ENCODE peak calls at places on chromosomes 1 and 21, in ten cellular contexts. One of them, this sample, is unnamed.

GRCh38 chr1:62906428-62906886 is 122.5 kb downstream of the ATG4C start:
- DNase-seq in GF-D8: no peak
- DNase-seq in fibroblast of pulmonary artery: peak; percentile 26
- DNase-seq in NCI-H345: peak; percentile 36
- DNase-seq in activated CD4-positive, alpha-beta T cell treated with anti-CD3 and anti-CD28 coated beads, Interleukin-2, amount 50 U/mL, for 24 hours: no peak
- DNase-seq in stimulated activated naive B cell treated with anti-CD40 and anti-IgM and Interleukin-4, amounts not matched to agents 10 μg/mL and 1 μg/mL and 100 μg/mL, for 72 hours: no peak
- DNase-seq in activated naive CD8-positive, alpha-beta T cell treated with anti-CD3 and anti-CD28 coated beads for 36 hours: no peak
- DNase-seq in NCI-H2227 treated with DMSO at 0.1 percent for 48 hours: no peak
- DNase-seq in cardiac fibroblast: peak; percentile 15
- DNase-seq in endodermal cell: peak; percentile 72
- DNase-seq in this sample: peak; percentile 9

GRCh38 chr1:7432102-7432895 is 338.8 kb upstream of the VAMP3 start:
- DNase-seq in GF-D8: no peak
- DNase-seq in fibroblast of pulmonary artery: no peak
- DNase-seq in NCI-H345: no peak
- DNase-seq in activated CD4-positive, alpha-beta T cell treated with anti-CD3 and anti-CD28 coated beads, Interleukin-2, amount 50 U/mL, for 24 hours: no peak
- DNase-seq in stimulated activated naive B cell treated with anti-CD40 and anti-IgM and Interleukin-4, amounts not matched to agents 10 μg/mL and 1 μg/mL and 100 μg/mL, for 72 hours: no peak
- DNase-seq in activated naive CD8-positive, alpha-beta T cell treated with anti-CD3 and anti-CD28 coated beads for 36 hours: no peak
- DNase-seq in NCI-H2227 treated with DMSO at 0.1 percent for 48 hours: no peak
- DNase-seq in cardiac fibroblast: no peak
- DNase-seq in endodermal cell: no peak
- DNase-seq in this sample: no peak

GRCh38 chr1:1058088-1058905 is 15.8 kb downstream of the RNF223 start:
- DNase-seq in GF-D8: no peak
- DNase-seq in fibroblast of pulmonary artery: no peak
- DNase-seq in NCI-H345: no peak
- DNase-seq in activated CD4-positive, alpha-beta T cell treated with anti-CD3 and anti-CD28 coated beads, Interleukin-2, amount 50 U/mL, for 24 hours: no peak
- DNase-seq in stimulated activated naive B cell treated with anti-CD40 and anti-IgM and Interleukin-4, amounts not matched to agents 10 μg/mL and 1 μg/mL and 100 μg/mL, for 72 hours: no peak
- DNase-seq in activated naive CD8-positive, alpha-beta T cell treated with anti-CD3 and anti-CD28 coated beads for 36 hours: no peak
- DNase-seq in NCI-H2227 treated with DMSO at 0.1 percent for 48 hours: no peak
- DNase-seq in cardiac fibroblast: no peak
- DNase-seq in endodermal cell: peak; percentile 64
- DNase-seq in this sample: no peak

GRCh38 chr1:169051171-169051570 is 55.3 kb upstream of the ATP1B1 start:
- DNase-seq in GF-D8: no peak
- DNase-seq in fibroblast of pulmonary artery: no peak
- DNase-seq in NCI-H345: no peak
- DNase-seq in activated CD4-positive, alpha-beta T cell treated with anti-CD3 and anti-CD28 coated beads, Interleukin-2, amount 50 U/mL, for 24 hours: no peak
- DNase-seq in stimulated activated naive B cell treated with anti-CD40 and anti-IgM and Interleukin-4, amounts not matched to agents 10 μg/mL and 1 μg/mL and 100 μg/mL, for 72 hours: no peak
- DNase-seq in activated naive CD8-positive, alpha-beta T cell treated with anti-CD3 and anti-CD28 coated beads for 36 hours: no peak
- DNase-seq in NCI-H2227 treated with DMSO at 0.1 percent for 48 hours: no peak
- DNase-seq in cardiac fibroblast: no peak
- DNase-seq in endodermal cell: no peak
- DNase-seq in this sample: no peak

GRCh38 chr1:56137829-56138505 is 441.4 kb downstream of the PLPP3 start:
- DNase-seq in GF-D8: no peak
- DNase-seq in fibroblast of pulmonary artery: peak; percentile 53
- DNase-seq in NCI-H345: no peak
- DNase-seq in activated CD4-positive, alpha-beta T cell treated with anti-CD3 and anti-CD28 coated beads, Interleukin-2, amount 50 U/mL, for 24 hours: no peak
- DNase-seq in stimulated activated naive B cell treated with anti-CD40 and anti-IgM and Interleukin-4, amounts not matched to agents 10 μg/mL and 1 μg/mL and 100 μg/mL, for 72 hours: no peak
- DNase-seq in activated naive CD8-positive, alpha-beta T cell treated with anti-CD3 and anti-CD28 coated beads for 36 hours: no peak
- DNase-seq in NCI-H2227 treated with DMSO at 0.1 percent for 48 hours: no peak
- DNase-seq in cardiac fibroblast: peak; percentile 31
- DNase-seq in endodermal cell: no peak
- DNase-seq in this sample: no peak

GRCh38 chr1:77652970-77653516 is 29.4 kb downstream of the ZZZ3 start:
- DNase-seq in GF-D8: no peak
- DNase-seq in fibroblast of pulmonary artery: no peak
- DNase-seq in NCI-H345: no peak
- DNase-seq in activated CD4-positive, alpha-beta T cell treated with anti-CD3 and anti-CD28 coated beads, Interleukin-2, amount 50 U/mL, for 24 hours: no peak
- DNase-seq in stimulated activated naive B cell treated with anti-CD40 and anti-IgM and Interleukin-4, amounts not matched to agents 10 μg/mL and 1 μg/mL and 100 μg/mL, for 72 hours: no peak
- DNase-seq in activated naive CD8-positive, alpha-beta T cell treated with anti-CD3 and anti-CD28 coated beads for 36 hours: no peak
- DNase-seq in NCI-H2227 treated with DMSO at 0.1 percent for 48 hours: no peak
- DNase-seq in cardiac fibroblast: no peak
- DNase-seq in endodermal cell: no peak
- DNase-seq in this sample: no peak

GRCh38 chr1:212315907-212316306 is 30.7 kb downstream of the PPP2R5A start:
- DNase-seq in GF-D8: no peak
- DNase-seq in fibroblast of pulmonary artery: peak; percentile 46
- DNase-seq in NCI-H345: no peak
- DNase-seq in activated CD4-positive, alpha-beta T cell treated with anti-CD3 and anti-CD28 coated beads, Interleukin-2, amount 50 U/mL, for 24 hours: no peak
- DNase-seq in stimulated activated naive B cell treated with anti-CD40 and anti-IgM and Interleukin-4, amounts not matched to agents 10 μg/mL and 1 μg/mL and 100 μg/mL, for 72 hours: no peak
- DNase-seq in activated naive CD8-positive, alpha-beta T cell treated with anti-CD3 and anti-CD28 coated beads for 36 hours: no peak
- DNase-seq in NCI-H2227 treated with DMSO at 0.1 percent for 48 hours: no peak
- DNase-seq in cardiac fibroblast: peak; percentile 43
- DNase-seq in endodermal cell: peak; percentile 89
- DNase-seq in this sample: peak; percentile 46

GRCh38 chr1:68230901-68231626 is 1.3 kb downstream of the WLS start:
- DNase-seq in GF-D8: no peak
- DNase-seq in fibroblast of pulmonary artery: peak; percentile 18
- DNase-seq in NCI-H345: no peak
- DNase-seq in activated CD4-positive, alpha-beta T cell treated with anti-CD3 and anti-CD28 coated beads, Interleukin-2, amount 50 U/mL, for 24 hours: no peak
- DNase-seq in stimulated activated naive B cell treated with anti-CD40 and anti-IgM and Interleukin-4, amounts not matched to agents 10 μg/mL and 1 μg/mL and 100 μg/mL, for 72 hours: no peak
- DNase-seq in activated naive CD8-positive, alpha-beta T cell treated with anti-CD3 and anti-CD28 coated beads for 36 hours: no peak
- DNase-seq in NCI-H2227 treated with DMSO at 0.1 percent for 48 hours: no peak
- DNase-seq in cardiac fibroblast: no peak
- DNase-seq in endodermal cell: peak; percentile 62
- DNase-seq in this sample: no peak

GRCh38 chr21:15848632-15849031 is 118.8 kb downstream of the USP25 start:
- DNase-seq in GF-D8: no peak
- DNase-seq in fibroblast of pulmonary artery: peak; percentile 22
- DNase-seq in NCI-H345: no peak
- DNase-seq in activated CD4-positive, alpha-beta T cell treated with anti-CD3 and anti-CD28 coated beads, Interleukin-2, amount 50 U/mL, for 24 hours: no peak
- DNase-seq in stimulated activated naive B cell treated with anti-CD40 and anti-IgM and Interleukin-4, amounts not matched to agents 10 μg/mL and 1 μg/mL and 100 μg/mL, for 72 hours: no peak
- DNase-seq in activated naive CD8-positive, alpha-beta T cell treated with anti-CD3 and anti-CD28 coated beads for 36 hours: no peak
- DNase-seq in NCI-H2227 treated with DMSO at 0.1 percent for 48 hours: no peak
- DNase-seq in cardiac fibroblast: no peak
- DNase-seq in endodermal cell: no peak
- DNase-seq in this sample: no peak

GRCh38 chr1:171844381-171844780 is 3.1 kb downstream of the DNM3 start:
- DNase-seq in GF-D8: no peak
- DNase-seq in fibroblast of pulmonary artery: no peak
- DNase-seq in NCI-H345: no peak
- DNase-seq in activated CD4-positive, alpha-beta T cell treated with anti-CD3 and anti-CD28 coated beads, Interleukin-2, amount 50 U/mL, for 24 hours: no peak
- DNase-seq in stimulated activated naive B cell treated with anti-CD40 and anti-IgM and Interleukin-4, amounts not matched to agents 10 μg/mL and 1 μg/mL and 100 μg/mL, for 72 hours: no peak
- DNase-seq in activated naive CD8-positive, alpha-beta T cell treated with anti-CD3 and anti-CD28 coated beads for 36 hours: no peak
- DNase-seq in NCI-H2227 treated with DMSO at 0.1 percent for 48 hours: no peak
- DNase-seq in cardiac fibroblast: no peak
- DNase-seq in endodermal cell: no peak
- DNase-seq in this sample: no peak

GRCh38 chr1:231866392-231867331 is 240.1 kb downstream of the DISC1 start:
- DNase-seq in GF-D8: no peak
- DNase-seq in fibroblast of pulmonary artery: peak; percentile 76
- DNase-seq in NCI-H345: peak; percentile 54
- DNase-seq in activated CD4-positive, alpha-beta T cell treated with anti-CD3 and anti-CD28 coated beads, Interleukin-2, amount 50 U/mL, for 24 hours: peak; percentile 25
- DNase-seq in stimulated activated naive B cell treated with anti-CD40 and anti-IgM and Interleukin-4, amounts not matched to agents 10 μg/mL and 1 μg/mL and 100 μg/mL, for 72 hours: no peak
- DNase-seq in activated naive CD8-positive, alpha-beta T cell treated with anti-CD3 and anti-CD28 coated beads for 36 hours: peak; percentile 46
- DNase-seq in NCI-H2227 treated with DMSO at 0.1 percent for 48 hours: peak; percentile 34
- DNase-seq in cardiac fibroblast: peak; percentile 76
- DNase-seq in endodermal cell: peak; percentile 84
- DNase-seq in this sample: peak; percentile 46

GRCh38 chr1:10288059-10288615 is 77.8 kb downstream of the KIF1B start:
- DNase-seq in GF-D8: no peak
- DNase-seq in fibroblast of pulmonary artery: no peak
- DNase-seq in NCI-H345: no peak
- DNase-seq in activated CD4-positive, alpha-beta T cell treated with anti-CD3 and anti-CD28 coated beads, Interleukin-2, amount 50 U/mL, for 24 hours: no peak
- DNase-seq in stimulated activated naive B cell treated with anti-CD40 and anti-IgM and Interleukin-4, amounts not matched to agents 10 μg/mL and 1 μg/mL and 100 μg/mL, for 72 hours: no peak
- DNase-seq in activated naive CD8-positive, alpha-beta T cell treated with anti-CD3 and anti-CD28 coated beads for 36 hours: no peak
- DNase-seq in NCI-H2227 treated with DMSO at 0.1 percent for 48 hours: no peak
- DNase-seq in cardiac fibroblast: no peak
- DNase-seq in endodermal cell: no peak
- DNase-seq in this sample: no peak

GRCh38 chr1:19432943-19433609 is 52.3 kb downstream of the CAPZB start:
- DNase-seq in GF-D8: no peak
- DNase-seq in fibroblast of pulmonary artery: no peak
- DNase-seq in NCI-H345: no peak
- DNase-seq in activated CD4-positive, alpha-beta T cell treated with anti-CD3 and anti-CD28 coated beads, Interleukin-2, amount 50 U/mL, for 24 hours: no peak
- DNase-seq in stimulated activated naive B cell treated with anti-CD40 and anti-IgM and Interleukin-4, amounts not matched to agents 10 μg/mL and 1 μg/mL and 100 μg/mL, for 72 hours: no peak
- DNase-seq in activated naive CD8-positive, alpha-beta T cell treated with anti-CD3 and anti-CD28 coated beads for 36 hours: no peak
- DNase-seq in NCI-H2227 treated with DMSO at 0.1 percent for 48 hours: peak; percentile 56
- DNase-seq in cardiac fibroblast: no peak
- DNase-seq in endodermal cell: no peak
- DNase-seq in this sample: no peak

GRCh38 chr1:211944733-211945500 is 90.4 kb downstream of the INTS7 start:
- DNase-seq in GF-D8: no peak
- DNase-seq in fibroblast of pulmonary artery: peak; percentile 41
- DNase-seq in NCI-H345: no peak
- DNase-seq in activated CD4-positive, alpha-beta T cell treated with anti-CD3 and anti-CD28 coated beads, Interleukin-2, amount 50 U/mL, for 24 hours: no peak
- DNase-seq in stimulated activated naive B cell treated with anti-CD40 and anti-IgM and Interleukin-4, amounts not matched to agents 10 μg/mL and 1 μg/mL and 100 μg/mL, for 72 hours: no peak
- DNase-seq in activated naive CD8-positive, alpha-beta T cell treated with anti-CD3 and anti-CD28 coated beads for 36 hours: no peak
- DNase-seq in NCI-H2227 treated with DMSO at 0.1 percent for 48 hours: peak; percentile 29
- DNase-seq in cardiac fibroblast: peak; percentile 55
- DNase-seq in endodermal cell: peak; percentile 84
- DNase-seq in this sample: no peak

GRCh38 chr1:30374400-30375070 is 348.9 kb downstream of the MATN1 start:
- DNase-seq in GF-D8: no peak
- DNase-seq in fibroblast of pulmonary artery: no peak
- DNase-seq in NCI-H345: no peak
- DNase-seq in activated CD4-positive, alpha-beta T cell treated with anti-CD3 and anti-CD28 coated beads, Interleukin-2, amount 50 U/mL, for 24 hours: no peak
- DNase-seq in stimulated activated naive B cell treated with anti-CD40 and anti-IgM and Interleukin-4, amounts not matched to agents 10 μg/mL and 1 μg/mL and 100 μg/mL, for 72 hours: no peak
- DNase-seq in activated naive CD8-positive, alpha-beta T cell treated with anti-CD3 and anti-CD28 coated beads for 36 hours: no peak
- DNase-seq in NCI-H2227 treated with DMSO at 0.1 percent for 48 hours: no peak
- DNase-seq in cardiac fibroblast: no peak
- DNase-seq in endodermal cell: peak; percentile 22
- DNase-seq in this sample: no peak

GRCh38 chr1:38784452-38785284 is 74.9 kb downstream of the RRAGC start:
- DNase-seq in GF-D8: no peak
- DNase-seq in fibroblast of pulmonary artery: no peak
- DNase-seq in NCI-H345: no peak
- DNase-seq in activated CD4-positive, alpha-beta T cell treated with anti-CD3 and anti-CD28 coated beads, Interleukin-2, amount 50 U/mL, for 24 hours: no peak
- DNase-seq in stimulated activated naive B cell treated with anti-CD40 and anti-IgM and Interleukin-4, amounts not matched to agents 10 μg/mL and 1 μg/mL and 100 μg/mL, for 72 hours: no peak
- DNase-seq in activated naive CD8-positive, alpha-beta T cell treated with anti-CD3 and anti-CD28 coated beads for 36 hours: no peak
- DNase-seq in NCI-H2227 treated with DMSO at 0.1 percent for 48 hours: no peak
- DNase-seq in cardiac fibroblast: no peak
- DNase-seq in endodermal cell: no peak
- DNase-seq in this sample: no peak

GRCh38 chr1:3673381-3674099 is 21.2 kb downstream of the TP73 start:
- DNase-seq in GF-D8: no peak
- DNase-seq in fibroblast of pulmonary artery: no peak
- DNase-seq in NCI-H345: no peak
- DNase-seq in activated CD4-positive, alpha-beta T cell treated with anti-CD3 and anti-CD28 coated beads, Interleukin-2, amount 50 U/mL, for 24 hours: no peak
- DNase-seq in stimulated activated naive B cell treated with anti-CD40 and anti-IgM and Interleukin-4, amounts not matched to agents 10 μg/mL and 1 μg/mL and 100 μg/mL, for 72 hours: no peak
- DNase-seq in activated naive CD8-positive, alpha-beta T cell treated with anti-CD3 and anti-CD28 coated beads for 36 hours: no peak
- DNase-seq in NCI-H2227 treated with DMSO at 0.1 percent for 48 hours: no peak
- DNase-seq in cardiac fibroblast: no peak
- DNase-seq in endodermal cell: no peak
- DNase-seq in this sample: no peak

GRCh38 chr1:67898033-67898726 is 64.9 kb upstream of the GNG12 start:
- DNase-seq in GF-D8: no peak
- DNase-seq in fibroblast of pulmonary artery: no peak
- DNase-seq in NCI-H345: no peak
- DNase-seq in activated CD4-positive, alpha-beta T cell treated with anti-CD3 and anti-CD28 coated beads, Interleukin-2, amount 50 U/mL, for 24 hours: no peak
- DNase-seq in stimulated activated naive B cell treated with anti-CD40 and anti-IgM and Interleukin-4, amounts not matched to agents 10 μg/mL and 1 μg/mL and 100 μg/mL, for 72 hours: no peak
- DNase-seq in activated naive CD8-positive, alpha-beta T cell treated with anti-CD3 and anti-CD28 coated beads for 36 hours: no peak
- DNase-seq in NCI-H2227 treated with DMSO at 0.1 percent for 48 hours: no peak
- DNase-seq in cardiac fibroblast: no peak
- DNase-seq in endodermal cell: no peak
- DNase-seq in this sample: no peak

GRCh38 chr1:117341123-117341522 is 26.1 kb upstream of the MAN1A2 start:
- DNase-seq in GF-D8: no peak
- DNase-seq in fibroblast of pulmonary artery: no peak
- DNase-seq in NCI-H345: no peak
- DNase-seq in activated CD4-positive, alpha-beta T cell treated with anti-CD3 and anti-CD28 coated beads, Interleukin-2, amount 50 U/mL, for 24 hours: no peak
- DNase-seq in stimulated activated naive B cell treated with anti-CD40 and anti-IgM and Interleukin-4, amounts not matched to agents 10 μg/mL and 1 μg/mL and 100 μg/mL, for 72 hours: no peak
- DNase-seq in activated naive CD8-positive, alpha-beta T cell treated with anti-CD3 and anti-CD28 coated beads for 36 hours: no peak
- DNase-seq in NCI-H2227 treated with DMSO at 0.1 percent for 48 hours: no peak
- DNase-seq in cardiac fibroblast: no peak
- DNase-seq in endodermal cell: no peak
- DNase-seq in this sample: no peak

GRCh38 chr1:163747261-163747660 is 425.5 kb downstream of the NUF2 start:
- DNase-seq in GF-D8: no peak
- DNase-seq in fibroblast of pulmonary artery: no peak
- DNase-seq in NCI-H345: no peak
- DNase-seq in activated CD4-positive, alpha-beta T cell treated with anti-CD3 and anti-CD28 coated beads, Interleukin-2, amount 50 U/mL, for 24 hours: no peak
- DNase-seq in stimulated activated naive B cell treated with anti-CD40 and anti-IgM and Interleukin-4, amounts not matched to agents 10 μg/mL and 1 μg/mL and 100 μg/mL, for 72 hours: no peak
- DNase-seq in activated naive CD8-positive, alpha-beta T cell treated with anti-CD3 and anti-CD28 coated beads for 36 hours: no peak
- DNase-seq in NCI-H2227 treated with DMSO at 0.1 percent for 48 hours: no peak
- DNase-seq in cardiac fibroblast: no peak
- DNase-seq in endodermal cell: no peak
- DNase-seq in this sample: no peak

GRCh38 chr1:167223144-167224103 is 2.7 kb downstream of the POU2F1 start:
- DNase-seq in GF-D8: no peak
- DNase-seq in fibroblast of pulmonary artery: no peak
- DNase-seq in NCI-H345: no peak
- DNase-seq in activated CD4-positive, alpha-beta T cell treated with anti-CD3 and anti-CD28 coated beads, Interleukin-2, amount 50 U/mL, for 24 hours: no peak
- DNase-seq in stimulated activated naive B cell treated with anti-CD40 and anti-IgM and Interleukin-4, amounts not matched to agents 10 μg/mL and 1 μg/mL and 100 μg/mL, for 72 hours: no peak
- DNase-seq in activated naive CD8-positive, alpha-beta T cell treated with anti-CD3 and anti-CD28 coated beads for 36 hours: no peak
- DNase-seq in NCI-H2227 treated with DMSO at 0.1 percent for 48 hours: peak; percentile 44
- DNase-seq in cardiac fibroblast: no peak
- DNase-seq in endodermal cell: no peak
- DNase-seq in this sample: peak; percentile 46

GRCh38 chr1:15737324-15738319 is 1.6 kb downstream of the SLC25A34 start:
- DNase-seq in GF-D8: no peak
- DNase-seq in fibroblast of pulmonary artery: no peak
- DNase-seq in NCI-H345: no peak
- DNase-seq in activated CD4-positive, alpha-beta T cell treated with anti-CD3 and anti-CD28 coated beads, Interleukin-2, amount 50 U/mL, for 24 hours: no peak
- DNase-seq in stimulated activated naive B cell treated with anti-CD40 and anti-IgM and Interleukin-4, amounts not matched to agents 10 μg/mL and 1 μg/mL and 100 μg/mL, for 72 hours: no peak
- DNase-seq in activated naive CD8-positive, alpha-beta T cell treated with anti-CD3 and anti-CD28 coated beads for 36 hours: no peak
- DNase-seq in NCI-H2227 treated with DMSO at 0.1 percent for 48 hours: no peak
- DNase-seq in cardiac fibroblast: no peak
- DNase-seq in endodermal cell: no peak
- DNase-seq in this sample: no peak

GRCh38 chr1:91846007-91846620 is 39.8 kb downstream of the TGFBR3 start:
- DNase-seq in GF-D8: no peak
- DNase-seq in fibroblast of pulmonary artery: peak; percentile 84
- DNase-seq in NCI-H345: peak; percentile 93
- DNase-seq in activated CD4-positive, alpha-beta T cell treated with anti-CD3 and anti-CD28 coated beads, Interleukin-2, amount 50 U/mL, for 24 hours: no peak
- DNase-seq in stimulated activated naive B cell treated with anti-CD40 and anti-IgM and Interleukin-4, amounts not matched to agents 10 μg/mL and 1 μg/mL and 100 μg/mL, for 72 hours: no peak
- DNase-seq in activated naive CD8-positive, alpha-beta T cell treated with anti-CD3 and anti-CD28 coated beads for 36 hours: no peak
- DNase-seq in NCI-H2227 treated with DMSO at 0.1 percent for 48 hours: peak; percentile 86
- DNase-seq in cardiac fibroblast: peak; percentile 90
- DNase-seq in endodermal cell: no peak
- DNase-seq in this sample: peak; percentile 66

GRCh38 chr21:40507978-40508377 is 339.0 kb downstream of the DSCAM start:
- DNase-seq in GF-D8: no peak
- DNase-seq in fibroblast of pulmonary artery: no peak
- DNase-seq in NCI-H345: no peak
- DNase-seq in activated CD4-positive, alpha-beta T cell treated with anti-CD3 and anti-CD28 coated beads, Interleukin-2, amount 50 U/mL, for 24 hours: no peak
- DNase-seq in stimulated activated naive B cell treated with anti-CD40 and anti-IgM and Interleukin-4, amounts not matched to agents 10 μg/mL and 1 μg/mL and 100 μg/mL, for 72 hours: no peak
- DNase-seq in activated naive CD8-positive, alpha-beta T cell treated with anti-CD3 and anti-CD28 coated beads for 36 hours: no peak
- DNase-seq in NCI-H2227 treated with DMSO at 0.1 percent for 48 hours: no peak
- DNase-seq in cardiac fibroblast: no peak
- DNase-seq in endodermal cell: no peak
- DNase-seq in this sample: no peak

GRCh38 chr1:12067900-12068821 is 5.1 kb downstream of the TNFRSF8 start:
- DNase-seq in GF-D8: no peak
- DNase-seq in fibroblast of pulmonary artery: peak; percentile 78
- DNase-seq in NCI-H345: no peak
- DNase-seq in activated CD4-positive, alpha-beta T cell treated with anti-CD3 and anti-CD28 coated beads, Interleukin-2, amount 50 U/mL, for 24 hours: no peak
- DNase-seq in stimulated activated naive B cell treated with anti-CD40 and anti-IgM and Interleukin-4, amounts not matched to agents 10 μg/mL and 1 μg/mL and 100 μg/mL, for 72 hours: no peak
- DNase-seq in activated naive CD8-positive, alpha-beta T cell treated with anti-CD3 and anti-CD28 coated beads for 36 hours: no peak
- DNase-seq in NCI-H2227 treated with DMSO at 0.1 percent for 48 hours: no peak
- DNase-seq in cardiac fibroblast: peak; percentile 88
- DNase-seq in endodermal cell: peak; percentile 90
- DNase-seq in this sample: no peak

GRCh38 chr1:117535776-117536175 is 70.1 kb upstream of the TENT5C start:
- DNase-seq in GF-D8: no peak
- DNase-seq in fibroblast of pulmonary artery: no peak
- DNase-seq in NCI-H345: no peak
- DNase-seq in activated CD4-positive, alpha-beta T cell treated with anti-CD3 and anti-CD28 coated beads, Interleukin-2, amount 50 U/mL, for 24 hours: no peak
- DNase-seq in stimulated activated naive B cell treated with anti-CD40 and anti-IgM and Interleukin-4, amounts not matched to agents 10 μg/mL and 1 μg/mL and 100 μg/mL, for 72 hours: no peak
- DNase-seq in activated naive CD8-positive, alpha-beta T cell treated with anti-CD3 and anti-CD28 coated beads for 36 hours: no peak
- DNase-seq in NCI-H2227 treated with DMSO at 0.1 percent for 48 hours: no peak
- DNase-seq in cardiac fibroblast: no peak
- DNase-seq in endodermal cell: no peak
- DNase-seq in this sample: no peak

GRCh38 chr1:103056423-103056822 is 51.9 kb downstream of the COL11A1 start:
- DNase-seq in GF-D8: no peak
- DNase-seq in fibroblast of pulmonary artery: peak; percentile 86
- DNase-seq in NCI-H345: no peak
- DNase-seq in activated CD4-positive, alpha-beta T cell treated with anti-CD3 and anti-CD28 coated beads, Interleukin-2, amount 50 U/mL, for 24 hours: no peak
- DNase-seq in stimulated activated naive B cell treated with anti-CD40 and anti-IgM and Interleukin-4, amounts not matched to agents 10 μg/mL and 1 μg/mL and 100 μg/mL, for 72 hours: no peak
- DNase-seq in activated naive CD8-positive, alpha-beta T cell treated with anti-CD3 and anti-CD28 coated beads for 36 hours: no peak
- DNase-seq in NCI-H2227 treated with DMSO at 0.1 percent for 48 hours: no peak
- DNase-seq in cardiac fibroblast: peak; percentile 79
- DNase-seq in endodermal cell: no peak
- DNase-seq in this sample: no peak

GRCh38 chr1:110601332-110601731 is 4.8 kb downstream of the KCNA2 start:
- DNase-seq in GF-D8: no peak
- DNase-seq in fibroblast of pulmonary artery: no peak
- DNase-seq in NCI-H345: no peak
- DNase-seq in activated CD4-positive, alpha-beta T cell treated with anti-CD3 and anti-CD28 coated beads, Interleukin-2, amount 50 U/mL, for 24 hours: no peak
- DNase-seq in stimulated activated naive B cell treated with anti-CD40 and anti-IgM and Interleukin-4, amounts not matched to agents 10 μg/mL and 1 μg/mL and 100 μg/mL, for 72 hours: no peak
- DNase-seq in activated naive CD8-positive, alpha-beta T cell treated with anti-CD3 and anti-CD28 coated beads for 36 hours: no peak
- DNase-seq in NCI-H2227 treated with DMSO at 0.1 percent for 48 hours: no peak
- DNase-seq in cardiac fibroblast: no peak
- DNase-seq in endodermal cell: peak; percentile 9
- DNase-seq in this sample: no peak

This sample was measured in KBM-7.